ENCODE peak calls at places on chromosome 2, in nine cellular contexts. One of them, this sample, is unnamed.

GRCh38 chr2:120661551-120661950 is 74.1 kb upstream of the GLI2 start:
- DNase-seq in astrocyte: peak
- DNase-seq in NCI-H1092: peak
- DNase-seq in CD4-positive, CD25-positive, alpha-beta regulatory T cell: no peak
- DNase-seq in activated gamma-delta T cell treated with anti-CD3 and anti-CD28 coated beads, Interleukin-2, amount 50 U/mL, for 16 hours: no peak
- DNase-seq in stromal cell of bone marrow: no peak
- DNase-seq in psoas muscle: peak
- DNase-seq in SW 1271: no peak
- DNase-seq in T-helper 22 cell: no peak
- DNase-seq in this sample: no peak

GRCh38 chr2:73243884-73244570 is 9.9 kb downstream of the CCT7 start:
- DNase-seq in astrocyte: peak
- DNase-seq in NCI-H1092: no peak
- DNase-seq in CD4-positive, CD25-positive, alpha-beta regulatory T cell: no peak
- DNase-seq in activated gamma-delta T cell treated with anti-CD3 and anti-CD28 coated beads, Interleukin-2, amount 50 U/mL, for 16 hours: no peak
- DNase-seq in stromal cell of bone marrow: no peak
- DNase-seq in psoas muscle: no peak
- DNase-seq in SW 1271: no peak
- DNase-seq in T-helper 22 cell: no peak
- DNase-seq in this sample: peak

GRCh38 chr2:111227716-111228141 is 107.0 kb downstream of the BCL2L11 start:
- DNase-seq in astrocyte: peak
- DNase-seq in NCI-H1092: no peak
- DNase-seq in CD4-positive, CD25-positive, alpha-beta regulatory T cell: no peak
- DNase-seq in activated gamma-delta T cell treated with anti-CD3 and anti-CD28 coated beads, Interleukin-2, amount 50 U/mL, for 16 hours: no peak
- DNase-seq in stromal cell of bone marrow: no peak
- DNase-seq in psoas muscle: no peak
- DNase-seq in SW 1271: peak
- DNase-seq in T-helper 22 cell: no peak
- DNase-seq in this sample: peak

GRCh38 chr2:145753209-145753608 is 1233.3 kb upstream of the ZEB2 start:
- DNase-seq in astrocyte: no peak
- DNase-seq in NCI-H1092: no peak
- DNase-seq in CD4-positive, CD25-positive, alpha-beta regulatory T cell: no peak
- DNase-seq in activated gamma-delta T cell treated with anti-CD3 and anti-CD28 coated beads, Interleukin-2, amount 50 U/mL, for 16 hours: no peak
- DNase-seq in stromal cell of bone marrow: no peak
- DNase-seq in psoas muscle: no peak
- DNase-seq in SW 1271: no peak
- DNase-seq in T-helper 22 cell: no peak
- DNase-seq in this sample: no peak

GRCh38 chr2:105545731-105546622 is 147.1 kb upstream of the FHL2 start:
- DNase-seq in astrocyte: peak
- DNase-seq in NCI-H1092: peak
- DNase-seq in CD4-positive, CD25-positive, alpha-beta regulatory T cell: peak
- DNase-seq in activated gamma-delta T cell treated with anti-CD3 and anti-CD28 coated beads, Interleukin-2, amount 50 U/mL, for 16 hours: peak
- DNase-seq in stromal cell of bone marrow: peak
- DNase-seq in psoas muscle: peak
- DNase-seq in SW 1271: peak
- DNase-seq in T-helper 22 cell: peak
- DNase-seq in this sample: peak

GRCh38 chr2:128304715-128305554 is 13.7 kb downstream of the HS6ST1 start:
- DNase-seq in astrocyte: peak
- DNase-seq in NCI-H1092: peak
- DNase-seq in CD4-positive, CD25-positive, alpha-beta regulatory T cell: no peak
- DNase-seq in activated gamma-delta T cell treated with anti-CD3 and anti-CD28 coated beads, Interleukin-2, amount 50 U/mL, for 16 hours: no peak
- DNase-seq in stromal cell of bone marrow: peak
- DNase-seq in psoas muscle: peak
- DNase-seq in SW 1271: no peak
- DNase-seq in T-helper 22 cell: no peak
- DNase-seq in this sample: peak

GRCh38 chr2:9191044-9191481 is 15.5 kb upstream of the ASAP2 start:
- DNase-seq in astrocyte: peak
- DNase-seq in NCI-H1092: no peak
- DNase-seq in CD4-positive, CD25-positive, alpha-beta regulatory T cell: no peak
- DNase-seq in activated gamma-delta T cell treated with anti-CD3 and anti-CD28 coated beads, Interleukin-2, amount 50 U/mL, for 16 hours: no peak
- DNase-seq in stromal cell of bone marrow: peak
- DNase-seq in psoas muscle: peak
- DNase-seq in SW 1271: no peak
- DNase-seq in T-helper 22 cell: no peak
- DNase-seq in this sample: no peak

GRCh38 chr2:235841863-235842262 is 326.3 kb downstream of the GBX2 start:
- DNase-seq in astrocyte: no peak
- DNase-seq in NCI-H1092: no peak
- DNase-seq in CD4-positive, CD25-positive, alpha-beta regulatory T cell: no peak
- DNase-seq in activated gamma-delta T cell treated with anti-CD3 and anti-CD28 coated beads, Interleukin-2, amount 50 U/mL, for 16 hours: no peak
- DNase-seq in stromal cell of bone marrow: no peak
- DNase-seq in psoas muscle: no peak
- DNase-seq in SW 1271: no peak
- DNase-seq in T-helper 22 cell: no peak
- DNase-seq in this sample: no peak

GRCh38 chr2:240390091-240391073 is 45.1 kb upstream of the GPC1 start:
- DNase-seq in astrocyte: no peak
- DNase-seq in NCI-H1092: no peak
- DNase-seq in CD4-positive, CD25-positive, alpha-beta regulatory T cell: no peak
- DNase-seq in activated gamma-delta T cell treated with anti-CD3 and anti-CD28 coated beads, Interleukin-2, amount 50 U/mL, for 16 hours: no peak
- DNase-seq in stromal cell of bone marrow: no peak
- DNase-seq in psoas muscle: peak
- DNase-seq in SW 1271: no peak
- DNase-seq in T-helper 22 cell: no peak
- DNase-seq in this sample: no peak

GRCh38 chr2:8289111-8289510 is 392.7 kb upstream of the ID2 start:
- DNase-seq in astrocyte: no peak
- DNase-seq in NCI-H1092: no peak
- DNase-seq in CD4-positive, CD25-positive, alpha-beta regulatory T cell: no peak
- DNase-seq in activated gamma-delta T cell treated with anti-CD3 and anti-CD28 coated beads, Interleukin-2, amount 50 U/mL, for 16 hours: no peak
- DNase-seq in stromal cell of bone marrow: no peak
- DNase-seq in psoas muscle: no peak
- DNase-seq in SW 1271: no peak
- DNase-seq in T-helper 22 cell: no peak
- DNase-seq in this sample: no peak

This sample was measured in A172.